ENCODE peak calls at places on chromosome 1, in four cellular contexts. B is HCT116, P is H1, R is SK-N-SH. T is an unnamed sample.

GRCh38 chr1:23869818-23870217 is 1.7 kb upstream of the FUCA1 start:
- DNase-seq in R (no peak), B (no peak), P (no peak), T (no peak)

GRCh38 chr1:1907098-1907736 is 7.8 kb upstream of the CALML6 start:
- DNase-seq in B (peak), R (no peak), P (no peak), T (no peak)

GRCh38 chr1:1889847-1890505 is 911 bp downstream of the GNB1 start:
- DNase-seq in B (no peak), P (no peak), R (peak), T (no peak)

GRCh38 chr1:223684488-223684792 is 18.9 kb upstream of the CAPN8 start:
- DNase-seq in P (no peak), R (no peak), B (no peak), T (no peak)

GRCh38 chr1:19084206-19084738 is 125.8 kb downstream of the UBR4 start:
- DNase-seq in P (no peak), R (no peak), B (no peak), T (no peak)

GRCh38 chr1:201499191-201499590 is 7.7 kb downstream of the CSRP1 start:
- DNase-seq in P (no peak), B (no peak), R (no peak), T (no peak)

GRCh38 chr1:214853340-214853739 is 229.2 kb upstream of the KCNK2 start:
- DNase-seq in P (no peak), R (no peak), B (no peak), T (no peak)

GRCh38 chr1:151990058-151990855 is 3.4 kb downstream of the S100A10 start:
- DNase-seq in B (no peak), R (no peak), P (no peak), T (peak)

GRCh38 chr1:8540266-8540926 is 222.5 kb downstream of the SLC45A1 start:
- DNase-seq in B (no peak), P (no peak), R (no peak), T (no peak)

GRCh38 chr1:154616659-154617345 is 8.8 kb upstream of the ADAR start:
- DNase-seq in R (no peak), B (no peak), P (no peak), T (no peak)

GRCh38 chr1:50553921-50554320 is 130.7 kb upstream of the DMRTA2 start:
- DNase-seq in B (no peak), P (no peak), R (no peak), T (no peak)

DNA sequence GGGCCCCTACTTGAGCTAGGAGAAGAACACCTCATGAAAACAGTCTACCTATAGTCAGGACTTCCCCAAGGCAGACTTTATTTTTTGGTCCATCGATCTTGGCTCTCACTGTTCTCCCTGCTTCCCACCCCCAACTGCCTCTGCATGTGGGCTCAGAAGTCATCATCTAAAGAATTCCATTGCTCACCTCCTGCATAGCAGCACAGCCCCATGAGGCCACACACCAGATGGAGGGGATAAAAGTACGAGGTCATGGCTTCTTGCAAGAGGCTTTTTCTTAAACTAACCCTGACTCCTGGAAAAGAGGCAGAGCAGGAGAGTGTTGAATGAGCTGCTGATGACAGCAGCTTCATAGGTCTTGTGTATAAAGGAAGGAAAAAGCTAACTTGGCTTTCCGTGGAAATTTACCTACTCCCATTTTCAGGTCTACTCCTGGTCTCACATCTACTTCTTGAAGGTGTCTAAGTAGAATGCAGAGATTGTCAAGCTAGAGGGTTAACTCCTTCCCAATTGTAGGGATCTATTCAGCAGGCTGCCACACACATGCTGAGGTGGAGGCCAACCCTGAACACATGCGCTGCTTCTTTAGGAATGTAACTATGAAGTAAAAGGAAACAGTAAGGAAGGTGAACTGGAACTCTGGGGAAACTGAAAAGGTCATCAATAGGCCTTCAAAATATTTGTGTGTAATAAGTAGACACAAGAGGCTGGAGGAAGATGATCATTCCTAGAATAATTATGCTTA is 18.7 kb downstream of the WNT2B start:
- DNase-seq in P (no peak), R (no peak), B (no peak), T (no peak)
- TF ChIP-seq JUND in P (no peak), R (peak), B (no peak), T (no peak)

GRCh38 chr1:160018900-160019299 is 12.9 kb downstream of the PIGM start:
- DNase-seq in R (no peak), B (no peak), P (no peak), T (no peak)
- TF ChIP-seq JUND in R (peak), B (no peak), P (no peak), T (no peak)

GRCh38 chr1:175146535-175147213 is 45.9 kb downstream of the KIAA0040 start:
- DNase-seq in R (peak), B (peak), P (peak), T (peak)
- TF ChIP-seq JUND in R (no peak), B (no peak), P (no peak), T (no peak)

DNA sequence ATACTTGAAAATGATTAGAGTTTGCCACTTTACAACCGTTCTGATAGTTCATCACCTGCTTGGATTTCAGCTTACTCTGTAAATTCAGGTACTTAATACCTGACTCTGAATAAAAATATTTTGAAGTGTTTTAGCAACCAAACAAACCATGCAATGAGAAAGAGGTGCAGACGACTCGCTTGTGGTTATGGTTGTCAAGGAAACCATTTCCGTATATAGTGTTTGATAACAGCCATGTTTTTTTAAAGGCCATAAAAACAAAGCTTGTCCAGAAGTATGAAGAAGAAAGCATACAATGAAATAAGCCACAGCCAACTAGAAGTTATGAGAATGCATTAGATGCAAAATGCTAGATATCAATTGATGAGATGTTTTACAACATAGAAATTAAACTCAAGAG is 167.2 kb upstream of the HMCN1 start:
- DNase-seq in B (peak), P (no peak), R (no peak), T (no peak)
- TF ChIP-seq JUND in B (no peak), P (no peak), R (no peak), T (no peak)

DNA sequence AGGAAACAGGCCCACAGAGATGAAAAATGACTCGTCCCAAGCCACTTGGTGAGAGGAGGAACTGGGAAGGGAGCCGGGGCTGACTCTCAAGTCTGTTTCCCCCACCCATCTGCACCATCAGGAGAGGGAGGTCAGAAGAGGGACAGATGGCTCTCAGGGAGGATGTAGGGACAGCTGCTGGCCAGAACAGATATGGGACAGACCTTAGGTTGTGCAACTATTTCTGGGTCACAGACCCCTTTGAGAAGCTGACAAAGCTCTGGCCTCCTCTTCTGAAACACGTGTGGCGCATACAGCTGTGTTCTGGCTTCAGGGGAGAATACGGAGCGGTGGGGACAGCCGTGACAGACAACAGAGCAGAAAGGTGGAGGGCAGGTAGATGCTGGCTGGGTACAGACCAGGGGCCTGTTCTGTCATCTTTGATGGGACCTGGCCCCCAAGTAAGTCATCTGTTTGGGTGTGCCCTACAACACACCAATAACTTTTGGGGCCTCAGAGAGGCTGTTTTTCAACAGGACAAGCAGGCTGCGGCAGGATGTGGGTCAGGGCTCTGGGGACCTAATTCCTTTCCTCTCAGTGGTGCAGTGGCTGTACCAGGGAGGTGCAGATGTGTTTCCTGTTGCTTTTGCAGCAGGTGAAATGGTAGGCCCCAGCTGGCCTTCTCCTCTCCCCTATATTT is 7.3 kb downstream of the SH3BGRL3 start:
- DNase-seq in R (no peak), B (no peak), P (no peak), T (no peak)
- TF ChIP-seq JUND in R (no peak), B (no peak), P (no peak), T (no peak)

DNA sequence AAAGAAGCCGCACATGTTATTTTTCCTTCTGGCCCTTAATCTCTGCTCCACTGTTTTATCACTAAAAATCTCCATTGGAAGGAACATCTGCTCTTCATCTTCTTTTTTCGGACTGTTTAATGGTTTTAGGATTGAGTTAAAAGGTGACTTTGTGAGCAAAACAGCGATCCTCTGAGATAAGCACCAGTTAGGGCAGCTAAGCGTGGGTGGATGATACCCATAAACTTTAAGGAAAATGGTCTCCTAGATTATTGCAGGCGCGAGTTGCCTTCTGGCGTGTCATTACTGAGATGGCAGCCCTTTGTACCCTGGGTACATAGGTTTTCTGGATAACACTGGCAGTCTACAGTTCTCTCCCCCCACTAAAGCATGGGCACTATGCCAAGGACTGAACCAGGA is 44.0 kb upstream of the HMGB4 start:
- DNase-seq in R (peak), B (no peak), P (no peak), T (no peak)
- TF ChIP-seq JUND in R (no peak), B (no peak), P (no peak), T (no peak)

DNA sequence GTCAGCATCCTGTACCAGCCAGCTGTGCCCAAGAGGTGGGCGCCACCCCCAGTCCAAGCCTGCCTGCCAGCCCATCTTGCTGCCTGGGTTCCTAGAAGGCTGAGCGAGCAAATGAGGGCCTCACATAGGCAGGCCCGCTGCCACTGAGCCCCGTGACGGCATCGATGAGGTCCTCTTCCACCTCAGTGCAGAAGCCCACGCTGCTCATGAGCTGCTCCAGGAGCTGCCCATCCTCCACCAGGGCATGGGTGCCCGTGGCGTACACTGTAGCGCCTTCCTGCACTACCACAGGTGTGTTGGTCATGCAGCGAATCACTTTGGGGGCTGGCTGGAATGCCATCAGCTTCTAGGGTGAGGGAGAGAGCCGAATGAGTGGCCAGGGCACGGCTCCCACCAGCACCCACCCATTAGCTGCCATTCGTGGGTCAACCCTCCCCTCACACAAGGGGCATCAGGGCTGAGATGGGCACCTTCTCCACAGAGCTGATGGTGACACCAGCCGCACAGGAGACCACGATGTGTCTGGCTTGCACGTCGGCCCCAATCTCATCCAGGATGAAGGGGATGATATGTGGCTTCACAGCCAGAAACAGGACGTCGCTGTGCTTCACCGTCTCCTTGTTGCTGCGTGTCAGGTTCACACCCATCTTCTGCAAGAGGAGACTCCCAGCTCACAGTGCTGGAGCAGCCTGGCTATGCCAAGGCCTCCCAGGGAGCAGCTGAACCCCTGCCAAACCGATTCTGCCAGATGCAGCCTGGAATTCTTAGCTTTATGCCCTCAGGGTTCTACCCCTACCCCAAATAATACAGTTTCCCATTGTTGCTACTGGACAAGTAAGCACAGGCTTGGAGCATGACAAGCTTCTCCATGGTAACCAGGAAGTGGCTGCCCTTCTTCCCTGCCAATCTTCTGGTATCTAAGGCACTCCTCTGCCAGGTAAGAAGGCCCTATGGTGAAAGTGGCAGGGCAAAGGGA is 2.0 kb downstream of the PYCR2 start:
- DNase-seq in R (no peak), B (no peak), P (no peak), T (no peak)
- TF ChIP-seq JUND in R (no peak), B (no peak), P (no peak), T (no peak)

DNA sequence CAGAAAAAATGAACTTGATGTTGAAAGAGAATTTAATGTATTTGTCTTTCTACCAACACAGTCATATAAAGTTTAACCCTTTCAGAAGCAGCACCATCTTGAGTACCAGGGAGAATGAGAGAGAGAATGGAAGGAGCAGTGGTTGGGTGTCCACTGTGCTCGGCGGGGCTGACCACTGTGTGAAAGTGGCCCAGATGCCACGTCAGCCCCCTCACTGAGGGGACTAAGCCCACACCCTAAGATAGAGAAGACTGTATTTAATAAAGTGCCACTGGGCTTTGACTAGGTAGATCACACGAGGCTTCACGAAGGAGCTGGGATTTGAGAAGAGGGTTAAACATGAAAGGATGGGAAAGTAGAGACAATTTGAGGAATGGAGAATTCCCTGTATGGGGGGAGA is 31.2 kb downstream of the BATF3 start:
- DNase-seq in R (no peak), B (no peak), P (no peak), T (no peak)
- TF ChIP-seq JUND in R (no peak), B (no peak), P (no peak), T (no peak)